ENCODE peak calls at places on chromosomes 6 and 20, in nine cellular contexts. One of them, this sample, is unnamed.

GRCh38 chr6:44951253-44951656 is 376.9 kb upstream of the RUNX2 start:
- DNase-seq in cardiac fibroblast: no peak
- DNase-seq in A549: no peak
- DNase-seq in lung: no peak
- DNase-seq in ovary: no peak
- DNase-seq in upper lobe of right lung: no peak
- DNase-seq in left ventricle myocardium inferior: no peak
- DNase-seq in NB4: no peak
- DNase-seq in choroid plexus epithelial cell: no peak
- DNase-seq in this sample: no peak

GRCh38 chr6:39309942-39310531 is 4.2 kb downstream of the KCNK17 start:
- DNase-seq in cardiac fibroblast: peak; percentile 73
- DNase-seq in A549: peak; percentile 64
- DNase-seq in lung: peak; percentile 76
- DNase-seq in ovary: peak; percentile 62
- DNase-seq in upper lobe of right lung: peak; percentile 85
- DNase-seq in left ventricle myocardium inferior: peak; percentile 62
- DNase-seq in NB4: peak; percentile 79
- DNase-seq in choroid plexus epithelial cell: peak; percentile 84
- DNase-seq in this sample: peak; percentile 75

GRCh38 chr6:43673444-43674063 is 14.0 kb downstream of the MRPS18A start:
- DNase-seq in cardiac fibroblast: no peak
- DNase-seq in A549: no peak
- DNase-seq in lung: no peak
- DNase-seq in ovary: peak; percentile 52
- DNase-seq in upper lobe of right lung: no peak
- DNase-seq in left ventricle myocardium inferior: no peak
- DNase-seq in NB4: no peak
- DNase-seq in choroid plexus epithelial cell: no peak
- DNase-seq in this sample: no peak

GRCh38 chr6:70277480-70277879 is 25.4 kb downstream of the COL9A1 start:
- DNase-seq in cardiac fibroblast: peak; percentile 63
- DNase-seq in A549: no peak
- DNase-seq in lung: no peak
- DNase-seq in ovary: no peak
- DNase-seq in upper lobe of right lung: no peak
- DNase-seq in left ventricle myocardium inferior: no peak
- DNase-seq in NB4: no peak
- DNase-seq in choroid plexus epithelial cell: peak; percentile 25
- DNase-seq in this sample: peak; percentile 61

GRCh38 chr20:22920898-22921297 is 114.2 kb upstream of the SSTR4 start:
- DNase-seq in cardiac fibroblast: no peak
- DNase-seq in A549: no peak
- DNase-seq in lung: no peak
- DNase-seq in ovary: no peak
- DNase-seq in upper lobe of right lung: no peak
- DNase-seq in left ventricle myocardium inferior: no peak
- DNase-seq in NB4: no peak
- DNase-seq in choroid plexus epithelial cell: no peak
- DNase-seq in this sample: no peak

GRCh38 chr6:6875818-6876470 is 231.8 kb upstream of the RREB1 start:
- DNase-seq in cardiac fibroblast: peak; percentile 66
- DNase-seq in A549: peak; percentile 68
- DNase-seq in lung: no peak
- DNase-seq in ovary: no peak
- DNase-seq in upper lobe of right lung: no peak
- DNase-seq in left ventricle myocardium inferior: no peak
- DNase-seq in NB4: peak; percentile 93
- DNase-seq in choroid plexus epithelial cell: peak; percentile 95
- DNase-seq in this sample: peak; percentile 75

GRCh38 chr6:99324996-99325395 is 24.5 kb downstream of the FAXC start:
- DNase-seq in cardiac fibroblast: no peak
- DNase-seq in A549: no peak
- DNase-seq in lung: no peak
- DNase-seq in ovary: no peak
- DNase-seq in upper lobe of right lung: no peak
- DNase-seq in left ventricle myocardium inferior: no peak
- DNase-seq in NB4: no peak
- DNase-seq in choroid plexus epithelial cell: no peak
- DNase-seq in this sample: no peak

GRCh38 chr6:143196525-143197225 is 136.0 kb downstream of the AIG1 start:
- DNase-seq in cardiac fibroblast: no peak
- DNase-seq in A549: no peak
- DNase-seq in lung: no peak
- DNase-seq in ovary: no peak
- DNase-seq in upper lobe of right lung: no peak
- DNase-seq in left ventricle myocardium inferior: no peak
- DNase-seq in NB4: no peak
- DNase-seq in choroid plexus epithelial cell: no peak
- DNase-seq in this sample: peak; percentile 24

GRCh38 chr6:30169658-30170614 is 6.6 kb downstream of the TRIM15 start:
- DNase-seq in cardiac fibroblast: peak; percentile 75
- DNase-seq in A549: peak; percentile 45
- DNase-seq in lung: no peak
- DNase-seq in ovary: no peak
- DNase-seq in upper lobe of right lung: no peak
- DNase-seq in left ventricle myocardium inferior: no peak
- DNase-seq in NB4: peak; percentile 70
- DNase-seq in choroid plexus epithelial cell: peak; percentile 73
- DNase-seq in this sample: peak; percentile 78

GRCh38 chr6:30075094-30075986 is at the start of gene RNF39:
- DNase-seq in cardiac fibroblast: no peak
- DNase-seq in A549: no peak
- DNase-seq in lung: peak; percentile 68
- DNase-seq in ovary: peak; percentile 52
- DNase-seq in upper lobe of right lung: no peak
- DNase-seq in left ventricle myocardium inferior: no peak
- DNase-seq in NB4: no peak
- DNase-seq in choroid plexus epithelial cell: no peak
- DNase-seq in this sample: no peak

GRCh38 chr6:127484207-127484858 is 25.1 kb upstream of the KIAA0408 start:
- DNase-seq in cardiac fibroblast: peak; percentile 37
- DNase-seq in A549: peak; percentile 23
- DNase-seq in lung: no peak
- DNase-seq in ovary: no peak
- DNase-seq in upper lobe of right lung: no peak
- DNase-seq in left ventricle myocardium inferior: no peak
- DNase-seq in NB4: peak; percentile 45
- DNase-seq in choroid plexus epithelial cell: peak; percentile 74
- DNase-seq in this sample: peak; percentile 51

GRCh38 chr20:44745122-44745521 is 543 bp upstream of the KCNK15 start:
- DNase-seq in cardiac fibroblast: no peak
- DNase-seq in A549: no peak
- DNase-seq in lung: no peak
- DNase-seq in ovary: no peak
- DNase-seq in upper lobe of right lung: no peak
- DNase-seq in left ventricle myocardium inferior: no peak
- DNase-seq in NB4: no peak
- DNase-seq in choroid plexus epithelial cell: no peak
- DNase-seq in this sample: no peak

GRCh38 chr6:167350731-167351655 is 26.1 kb downstream of the TTLL2 start:
- DNase-seq in cardiac fibroblast: peak; percentile 56
- DNase-seq in A549: peak; percentile 76
- DNase-seq in lung: peak; percentile 78
- DNase-seq in ovary: peak; percentile 63
- DNase-seq in upper lobe of right lung: peak; percentile 86
- DNase-seq in left ventricle myocardium inferior: peak; percentile 67
- DNase-seq in NB4: peak; percentile 56
- DNase-seq in choroid plexus epithelial cell: peak; percentile 54
- DNase-seq in this sample: peak; percentile 57

GRCh38 chr6:147774856-147775255 is 266.4 kb downstream of the SAMD5 start:
- DNase-seq in cardiac fibroblast: no peak
- DNase-seq in A549: no peak
- DNase-seq in lung: no peak
- DNase-seq in ovary: no peak
- DNase-seq in upper lobe of right lung: no peak
- DNase-seq in left ventricle myocardium inferior: no peak
- DNase-seq in NB4: peak; percentile 12
- DNase-seq in choroid plexus epithelial cell: peak; percentile 16
- DNase-seq in this sample: no peak

DNA sequence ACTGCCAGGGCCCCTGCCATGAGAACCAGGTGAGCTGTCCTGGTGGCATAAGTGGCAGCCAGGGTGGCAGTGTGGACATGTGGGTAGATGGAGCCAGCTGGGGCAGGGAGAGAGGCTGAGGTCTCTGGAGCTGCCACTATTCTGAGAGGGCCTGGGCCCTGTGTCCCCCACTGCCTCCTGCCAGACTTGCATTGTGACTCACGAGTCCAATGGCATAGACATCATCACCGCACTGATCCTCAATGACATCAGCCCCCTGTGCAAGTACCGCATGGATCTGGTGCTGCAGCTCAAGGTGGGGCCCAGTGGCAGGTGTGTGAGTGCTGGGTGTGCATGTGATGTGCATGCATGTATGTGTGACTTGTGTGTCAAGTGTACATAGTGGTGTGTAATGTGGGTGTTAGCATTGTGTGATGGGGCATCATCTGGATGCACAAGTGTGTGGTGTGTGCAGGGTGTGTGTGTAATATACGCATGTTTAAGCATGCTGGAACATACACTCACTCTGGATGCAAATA is 25.2 kb downstream of the UQCC2 start:
- DNase-seq in cardiac fibroblast: no peak
- DNase-seq in A549: no peak
- DNase-seq in lung: no peak
- DNase-seq in ovary: no peak
- DNase-seq in upper lobe of right lung: no peak
- DNase-seq in left ventricle myocardium inferior: no peak
- DNase-seq in NB4: no peak
- DNase-seq in choroid plexus epithelial cell: no peak
- DNase-seq in this sample: no peak
- TF ChIP-seq CTCF in cardiac fibroblast: no peak
- TF ChIP-seq CTCF in A549: no peak
- TF ChIP-seq CTCF in lung: no peak
- TF ChIP-seq CTCF in ovary: no peak
- TF ChIP-seq CTCF in upper lobe of right lung: no peak
- TF ChIP-seq CTCF in left ventricle myocardium inferior: no peak
- TF ChIP-seq CTCF in NB4: no peak
- TF ChIP-seq CTCF in choroid plexus epithelial cell: no peak
- TF ChIP-seq CTCF in this sample: no peak

GRCh38 chr6:3742426-3743344 is 8.8 kb downstream of the PXDC1 start:
- DNase-seq in cardiac fibroblast: peak; percentile 85
- DNase-seq in A549: peak; percentile 73
- DNase-seq in lung: peak; percentile 92
- DNase-seq in ovary: peak; percentile 87
- DNase-seq in upper lobe of right lung: peak; percentile 93
- DNase-seq in left ventricle myocardium inferior: peak; percentile 86
- DNase-seq in NB4: peak; percentile 83
- DNase-seq in choroid plexus epithelial cell: peak; percentile 85
- DNase-seq in this sample: peak; percentile 77
- H3K4me3 ChIP-seq in cardiac fibroblast: peak overlapping the region; percentile 15
- H3K4me3 ChIP-seq in A549: no peak overlapping the region
- H3K4me3 ChIP-seq in lung: no peak overlapping the region
- H3K4me3 ChIP-seq in ovary: no peak overlapping the region
- H3K4me3 ChIP-seq in upper lobe of right lung: peak overlapping the region; percentile 11
- H3K4me3 ChIP-seq in left ventricle myocardium inferior: peak overlapping the region; percentile 42
- H3K4me3 ChIP-seq in NB4: no peak overlapping the region
- H3K4me3 ChIP-seq in choroid plexus epithelial cell: peak overlapping the region; percentile 28
- H3K4me3 ChIP-seq in this sample: peak overlapping the region; percentile 18

GRCh38 chr6:26390504-26390903 is 7.6 kb downstream of the BTN2A2 start:
- DNase-seq in cardiac fibroblast: no peak
- DNase-seq in A549: no peak
- DNase-seq in lung: no peak
- DNase-seq in ovary: no peak
- DNase-seq in upper lobe of right lung: no peak
- DNase-seq in left ventricle myocardium inferior: no peak
- DNase-seq in NB4: no peak
- DNase-seq in choroid plexus epithelial cell: peak; percentile 43
- DNase-seq in this sample: no peak

GRCh38 chr6:26388441-26388840 is 5.5 kb downstream of the BTN2A2 start:
- DNase-seq in cardiac fibroblast: no peak
- DNase-seq in A549: no peak
- DNase-seq in lung: no peak
- DNase-seq in ovary: no peak
- DNase-seq in upper lobe of right lung: no peak
- DNase-seq in left ventricle myocardium inferior: no peak
- DNase-seq in NB4: no peak
- DNase-seq in choroid plexus epithelial cell: no peak
- DNase-seq in this sample: peak; percentile 22

GRCh38 chr6:26387565-26387964 is 4.7 kb downstream of the BTN2A2 start:
- DNase-seq in cardiac fibroblast: no peak
- DNase-seq in A549: no peak
- DNase-seq in lung: no peak
- DNase-seq in ovary: no peak
- DNase-seq in upper lobe of right lung: no peak
- DNase-seq in left ventricle myocardium inferior: no peak
- DNase-seq in NB4: no peak
- DNase-seq in choroid plexus epithelial cell: no peak
- DNase-seq in this sample: no peak

GRCh38 chr6:26388014-26388413 is 5.1 kb downstream of the BTN2A2 start:
- DNase-seq in cardiac fibroblast: no peak
- DNase-seq in A549: no peak
- DNase-seq in lung: no peak
- DNase-seq in ovary: no peak
- DNase-seq in upper lobe of right lung: no peak
- DNase-seq in left ventricle myocardium inferior: no peak
- DNase-seq in NB4: no peak
- DNase-seq in choroid plexus epithelial cell: no peak
- DNase-seq in this sample: no peak

DNA sequence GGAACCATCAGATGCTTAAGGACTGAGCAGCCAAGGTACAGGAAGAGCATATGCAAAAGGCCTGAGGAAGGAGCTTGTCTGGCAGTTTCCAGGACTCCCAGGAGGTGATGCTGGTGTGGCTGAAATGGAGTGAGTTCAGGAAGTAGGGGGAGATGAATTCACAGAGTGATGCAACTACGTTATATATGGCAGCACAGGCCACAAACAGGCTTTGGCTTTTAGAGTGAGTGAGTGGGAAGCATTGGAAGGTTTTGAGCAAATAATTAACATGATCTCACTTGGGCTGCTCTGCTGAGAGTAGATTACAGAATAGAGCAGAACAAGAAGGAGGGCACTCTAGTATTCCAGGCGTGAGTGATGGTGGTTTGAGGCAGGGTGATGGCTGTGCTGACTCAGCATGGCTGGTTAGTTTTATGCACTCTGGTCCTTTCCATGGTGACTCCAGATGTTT is 6.5 kb downstream of the BTN2A2 start:
- DNase-seq in cardiac fibroblast: no peak
- DNase-seq in A549: peak; percentile 25
- DNase-seq in lung: no peak
- DNase-seq in ovary: no peak
- DNase-seq in upper lobe of right lung: no peak
- DNase-seq in left ventricle myocardium inferior: no peak
- DNase-seq in NB4: peak; percentile 90
- DNase-seq in choroid plexus epithelial cell: peak; percentile 57
- DNase-seq in this sample: peak; percentile 53
- TF ChIP-seq CTCF in cardiac fibroblast: no peak
- TF ChIP-seq CTCF in A549: no peak
- TF ChIP-seq CTCF in lung: no peak
- TF ChIP-seq CTCF in ovary: no peak
- TF ChIP-seq CTCF in upper lobe of right lung: no peak
- TF ChIP-seq CTCF in left ventricle myocardium inferior: no peak
- TF ChIP-seq CTCF in NB4: peak; percentile 42
- TF ChIP-seq CTCF in choroid plexus epithelial cell: peak; percentile 22
- TF ChIP-seq CTCF in this sample: no peak

DNA sequence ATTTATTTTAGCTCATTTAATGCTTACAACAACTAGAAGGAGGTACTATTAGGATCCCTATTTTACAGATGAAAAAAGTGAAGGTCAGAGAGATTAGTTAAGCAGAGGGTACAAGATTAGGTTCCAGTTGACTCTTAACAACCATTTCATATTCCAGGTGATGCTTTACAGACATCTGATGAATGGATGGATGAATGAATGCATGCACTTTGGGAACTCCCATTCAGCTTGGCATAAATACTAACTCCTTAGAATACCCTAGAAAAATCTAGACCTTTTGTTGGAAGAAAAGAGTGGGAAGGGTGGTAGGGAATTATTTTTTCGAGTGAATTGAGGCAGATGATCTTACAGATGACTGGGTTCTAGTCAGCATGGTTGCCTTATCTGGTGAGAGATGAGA is 746 bp upstream of the SNRPB2 start:
- DNase-seq in cardiac fibroblast: no peak
- DNase-seq in A549: no peak
- DNase-seq in lung: no peak
- DNase-seq in ovary: no peak
- DNase-seq in upper lobe of right lung: no peak
- DNase-seq in left ventricle myocardium inferior: no peak
- DNase-seq in NB4: no peak
- DNase-seq in choroid plexus epithelial cell: no peak
- DNase-seq in this sample: no peak
- H3K4me3 ChIP-seq in cardiac fibroblast: no peak overlapping the region
- H3K4me3 ChIP-seq in A549: peak overlapping the region; percentile 95
- H3K4me3 ChIP-seq in lung: no peak overlapping the region
- H3K4me3 ChIP-seq in ovary: peak overlapping the region; percentile 97
- H3K4me3 ChIP-seq in upper lobe of right lung: peak overlapping the region; percentile 92
- H3K4me3 ChIP-seq in left ventricle myocardium inferior: peak overlapping the region; percentile 93
- H3K4me3 ChIP-seq in NB4: peak overlapping the region; percentile 95
- H3K4me3 ChIP-seq in choroid plexus epithelial cell: no peak overlapping the region
- H3K4me3 ChIP-seq in this sample: no peak overlapping the region